ENCODE peak calls at places on chromosomes 5 and 9, in six cellular contexts. L is choroid plexus epithelial cell, G is tibial artery, U is IMR-90, C is ovary, B is transverse colon. Q is an unnamed sample.

GRCh38 chr5:54702470-54702869 is 184.9 kb downstream of the SNX18 start:
- DNase-seq in L (no peak), G (no peak), U (peak), C (no peak), B (no peak), Q (no peak)

GRCh38 chr5:120446896-120447295 is 17.2 kb upstream of the PRR16 start:
- DNase-seq in L (peak), G (no peak), U (no peak), C (no peak), B (no peak), Q (no peak)

GRCh38 chr5:34991486-34992238 is 56.1 kb downstream of the AGXT2 start:
- DNase-seq in L (peak), G (no peak), U (peak), C (no peak), B (no peak), Q (no peak)

GRCh38 chr5:43661102-43661501 is 58.1 kb downstream of the NNT start:
- DNase-seq in L (peak), G (no peak), U (peak), C (no peak), B (no peak), Q (no peak)

GRCh38 chr5:160506006-160507004 is 84.7 kb downstream of the PTTG1 start:
- DNase-seq in L (peak), G (no peak), U (peak), C (no peak), B (peak), Q (peak)

GRCh38 chr9:21872696-21873095 is 70.3 kb downstream of the MTAP start:
- DNase-seq in L (no peak), G (no peak), U (no peak), C (no peak), B (no peak), Q (no peak)

GRCh38 chr9:92170848-92171247 is 55.6 kb upstream of the SPTLC1 start:
- DNase-seq in L (no peak), G (no peak), U (no peak), C (no peak), B (no peak), Q (no peak)

GRCh38 chr5:179166886-179167841 is 107.0 kb downstream of the ZNF354C start:
- DNase-seq in L (peak), G (peak), U (peak), C (peak), B (peak), Q (no peak)

GRCh38 chr5:137737349-137738256 is 1.7 kb upstream of the KLHL3 start:
- DNase-seq in L (peak), G (no peak), U (peak), C (no peak), B (peak), Q (no peak)

GRCh38 chr9:104088416-104088815 is 5.7 kb upstream of the SMC2 start:
- DNase-seq in L (peak), G (no peak), U (peak), C (no peak), B (no peak), Q (no peak)

GRCh38 chr5:173567548-173567947 is 48.9 kb downstream of the BOD1 start:
- DNase-seq in L (peak), G (no peak), U (peak), C (no peak), B (no peak), Q (no peak)

GRCh38 chr9:81819859-81820546 is 108.2 kb upstream of the SPATA31D4 start:
- DNase-seq in L (no peak), G (no peak), U (peak), C (no peak), B (no peak), Q (no peak)

GRCh38 chr9:132694144-132694543 is 23.9 kb downstream of the GTF3C4 start:
- DNase-seq in L (peak), G (no peak), U (peak), C (no peak), B (no peak), Q (no peak)

GRCh38 chr9:80020056-80020455 is 448.3 kb downstream of the TLE4 start:
- DNase-seq in L (no peak), G (no peak), U (no peak), C (no peak), B (no peak), Q (no peak)

GRCh38 chr9:100587375-100587774 is 9.5 kb downstream of the CAVIN4 start:
- DNase-seq in L (no peak), G (no peak), U (peak), C (no peak), B (no peak), Q (no peak)

GRCh38 chr5:79582186-79582585 is 30.1 kb upstream of the TENT2 start:
- DNase-seq in L (no peak), G (no peak), U (no peak), C (no peak), B (no peak), Q (no peak)

GRCh38 chr9:27717991-27718390 is 144.7 kb upstream of the C9orf72 start:
- DNase-seq in L (peak), G (no peak), U (no peak), C (no peak), B (no peak), Q (no peak)

GRCh38 chr5:34571380-34572041 is 84.6 kb upstream of the RAI14 start:
- DNase-seq in L (peak), G (no peak), U (peak), C (no peak), B (no peak), Q (no peak)

GRCh38 chr5:167812871-167813270 is 478.6 kb upstream of the WWC1 start:
- DNase-seq in L (no peak), G (no peak), U (no peak), C (no peak), B (no peak), Q (no peak)

GRCh38 chr9:136855461-136856077 is 3.4 kb downstream of the MAMDC4 start:
- DNase-seq in L (no peak), G (peak), U (no peak), C (peak), B (no peak), Q (no peak)

GRCh38 chr9:129838707-129839259 is 3.5 kb downstream of the USP20 start:
- DNase-seq in L (peak), G (no peak), U (peak), C (no peak), B (no peak), Q (peak)

GRCh38 chr9:105973811-105974407 is 279.6 kb downstream of the TMEM38B start:
- DNase-seq in L (peak), G (no peak), U (no peak), C (no peak), B (no peak), Q (no peak)

GRCh38 chr5:139243425-139243965 is 45.3 kb upstream of the SIL1 start:
- DNase-seq in L (peak), G (no peak), U (peak), C (no peak), B (no peak), Q (peak)

GRCh38 chr9:88342246-88342645 is 46.0 kb upstream of the SPIN1 start:
- DNase-seq in L (peak), G (no peak), U (peak), C (no peak), B (no peak), Q (no peak)

GRCh38 chr5:15620501-15620900 is 120.5 kb downstream of the FBXL7 start:
- DNase-seq in L (peak), G (peak), U (peak), C (no peak), B (no peak), Q (peak)

GRCh38 chr9:14585730-14586473 is 107.3 kb downstream of the ZDHHC21 start:
- DNase-seq in L (no peak), G (no peak), U (no peak), C (no peak), B (no peak), Q (no peak)

GRCh38 chr5:138543730-138544104 is 681 bp upstream of the ETF1 start:
- DNase-seq in L (no peak), G (no peak), U (no peak), C (no peak), B (no peak), Q (no peak)

GRCh38 chr9:70983723-70984280 is 137.6 kb downstream of the TRPM3 start:
- DNase-seq in L (peak), G (no peak), U (peak), C (no peak), B (no peak), Q (no peak)

GRCh38 chr9:28050046-28050445 is 476.8 kb upstream of the C9orf72 start:
- DNase-seq in L (no peak), G (no peak), U (no peak), C (no peak), B (no peak), Q (peak)

GRCh38 chr5:115313052-115313451 is 16.6 kb upstream of the CCDC112 start:
- DNase-seq in L (no peak), G (no peak), U (no peak), C (no peak), B (no peak), Q (no peak)

GRCh38 chr5:54659651-54660050 is 142.1 kb downstream of the SNX18 start:
- DNase-seq in L (no peak), G (peak), U (peak), C (no peak), B (no peak), Q (no peak)

GRCh38 chr5:55180016-55180415 is 7.0 kb upstream of the CDC20B start:
- DNase-seq in L (no peak), G (no peak), U (no peak), C (no peak), B (no peak), Q (no peak)

GRCh38 chr5:168482361-168482760 is 3.9 kb upstream of the RARS1 start:
- DNase-seq in L (no peak), G (no peak), U (no peak), C (no peak), B (no peak), Q (no peak)

DNA sequence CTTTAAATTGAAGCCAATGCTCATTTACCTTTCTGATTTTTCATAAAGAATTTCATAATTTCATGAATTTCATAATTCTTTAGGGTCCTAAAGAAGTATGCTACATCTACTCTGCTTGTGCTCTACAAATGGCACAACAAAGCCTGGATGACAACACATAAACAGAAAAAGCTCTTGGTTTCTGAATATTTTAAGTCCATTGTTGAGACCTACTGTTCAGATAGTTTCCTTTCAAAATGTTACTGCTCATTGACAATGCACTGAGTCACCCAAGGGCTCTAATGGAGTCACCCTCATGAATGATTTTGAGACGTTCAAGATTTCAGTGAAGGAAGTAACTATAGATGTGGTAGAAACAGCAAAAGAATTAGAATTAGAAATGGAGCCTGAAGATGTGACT is 74.1 kb downstream of the SLCO4C1 start:
- DNase-seq in L (no peak), G (no peak), U (no peak), C (no peak), B (no peak), Q (no peak)
- TF ChIP-seq CTCF in L (no peak), G (no peak), U (no peak), C (no peak), B (no peak), Q (no peak)

GRCh38 chr5:81305783-81306182 is 4.4 kb downstream of the ZCCHC9 start:
- DNase-seq in L (no peak), G (no peak), U (no peak), C (no peak), B (no peak), Q (no peak)

GRCh38 chr5:81303563-81303962 is 2.2 kb downstream of the ZCCHC9 start:
- DNase-seq in L (peak), G (no peak), U (peak), C (no peak), B (no peak), Q (peak)

GRCh38 chr5:81297531-81297930 is 3.9 kb upstream of the ZCCHC9 start:
- DNase-seq in L (no peak), G (no peak), U (no peak), C (no peak), B (no peak), Q (no peak)

GRCh38 chr5:81302596-81302995 is 1.2 kb downstream of the ZCCHC9 start:
- DNase-seq in L (no peak), G (no peak), U (peak), C (no peak), B (no peak), Q (no peak)

DNA sequence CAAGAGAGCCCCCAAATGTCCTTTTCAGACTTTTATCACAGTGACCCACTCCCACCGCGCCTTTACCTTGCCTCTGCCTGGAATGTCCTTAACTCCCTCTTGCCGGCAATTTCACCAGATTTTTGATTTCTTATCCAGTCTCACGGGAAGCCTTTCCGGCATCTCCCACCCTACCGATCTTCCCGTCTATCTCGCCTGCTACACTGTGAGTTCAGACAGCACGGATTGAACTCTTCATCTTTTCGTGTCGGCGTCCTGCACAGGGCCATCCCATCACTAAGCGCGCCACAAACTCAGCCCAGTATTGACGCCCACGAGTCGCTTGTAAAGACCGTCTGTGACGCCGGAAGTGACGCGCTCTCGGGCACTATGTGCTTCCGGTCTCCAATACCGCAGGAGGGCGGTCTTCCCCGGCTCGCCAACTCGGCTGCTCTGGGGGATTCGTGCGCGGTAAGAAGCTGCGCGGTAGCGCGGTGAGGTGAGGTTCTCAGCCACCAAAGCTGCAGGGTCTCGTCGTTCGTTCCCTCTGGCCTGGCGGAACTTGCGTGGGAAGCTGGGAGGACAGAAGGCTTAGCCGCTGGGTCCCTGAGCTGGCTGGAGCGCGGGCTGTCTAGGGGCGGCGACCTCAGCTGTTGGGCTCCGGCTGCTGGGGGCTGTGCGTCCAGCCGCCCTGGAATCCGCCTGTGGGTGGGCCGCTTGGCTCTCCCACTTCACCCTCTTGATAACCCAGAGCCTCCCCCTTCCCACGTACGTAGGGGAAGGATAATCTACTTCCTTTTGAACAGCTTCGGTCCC is at the start of gene ZCCHC9:
- DNase-seq in L (peak), G (peak), U (peak), C (peak), B (peak), Q (peak)
- TF ChIP-seq CTCF in L (peak), G (no peak), U (peak), C (no peak), B (peak), Q (peak)

GRCh38 chr9:33167084-33167948 is at the start of gene B4GALT1:
- DNase-seq in L (peak), G (peak), U (peak), C (peak), B (peak), Q (no peak)
- TF ChIP-seq CTCF in L (no peak), G (no peak), U (no peak), C (no peak), B (peak), Q (no peak)

GRCh38 chr5:172453206-172453985 is 929 bp downstream of the SH3PXD2B start:
- DNase-seq in L (peak), G (peak), U (peak), C (peak), B (peak), Q (no peak)
- TF ChIP-seq CTCF in L (peak), G (peak), U (peak), C (peak), B (peak), Q (peak)

DNA sequence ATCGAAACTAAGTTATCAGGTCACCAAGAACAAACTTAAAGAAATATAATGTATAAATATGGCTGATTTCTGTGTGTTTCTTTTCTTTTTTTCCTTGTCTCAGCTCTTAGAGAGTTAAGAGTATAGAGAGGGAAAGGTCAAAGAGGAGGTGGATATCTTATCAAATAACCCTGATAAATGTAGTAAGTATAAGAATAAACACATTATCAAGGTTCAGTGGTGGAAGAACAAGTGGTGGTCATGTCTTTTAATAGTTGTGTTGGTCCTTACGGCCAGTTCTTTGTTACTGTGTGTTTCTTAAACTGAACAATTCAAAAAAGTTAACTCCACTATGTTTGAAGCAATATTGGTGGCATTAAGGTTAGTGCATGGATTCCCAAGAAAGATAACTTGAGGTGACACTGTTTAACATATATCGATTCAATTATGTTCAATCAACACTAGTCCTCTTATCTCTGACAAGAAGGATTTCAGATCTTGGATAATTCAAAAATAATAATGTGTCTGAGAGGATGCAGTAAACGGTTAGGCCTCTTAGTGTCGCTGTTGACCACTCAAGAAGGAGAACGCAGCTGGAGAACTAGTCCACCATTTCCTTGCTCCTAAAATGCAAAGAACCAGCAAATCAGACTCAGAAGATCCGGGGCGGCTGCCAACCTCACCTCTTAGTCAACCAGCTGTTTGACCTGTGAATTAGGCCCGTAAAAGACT is at the start of gene PCDHGA3:
- DNase-seq in L (peak), G (no peak), U (peak), C (no peak), B (no peak), Q (no peak)
- TF ChIP-seq CTCF in L (peak), G (peak), U (peak), C (no peak), B (no peak), Q (peak)

GRCh38 chr5:147460380-147460779 is 49.5 kb downstream of the DPYSL3 start:
- DNase-seq in L (no peak), G (no peak), U (no peak), C (no peak), B (no peak), Q (no peak)

GRCh38 chr5:147466581-147466980 is 43.3 kb downstream of the DPYSL3 start:
- DNase-seq in L (no peak), G (no peak), U (no peak), C (no peak), B (no peak), Q (no peak)

GRCh38 chr5:147461915-147462314 is 48.0 kb downstream of the DPYSL3 start:
- DNase-seq in L (peak), G (no peak), U (peak), C (no peak), B (no peak), Q (no peak)

GRCh38 chr5:147467973-147468508 is 41.8 kb downstream of the DPYSL3 start:
- DNase-seq in L (peak), G (no peak), U (peak), C (no peak), B (no peak), Q (no peak)

GRCh38 chr5:147464211-147464610 is 45.7 kb downstream of the DPYSL3 start:
- DNase-seq in L (peak), G (no peak), U (peak), C (no peak), B (no peak), Q (no peak)
- TF ChIP-seq CTCF in L (peak), G (peak), U (peak), C (no peak), B (peak), Q (peak)

GRCh38 chr9:96651626-96652025 is 3.5 kb downstream of the PRXL2C start:
- DNase-seq in L (peak), G (no peak), U (peak), C (no peak), B (no peak), Q (no peak)
- TF ChIP-seq CTCF in L (peak), G (peak), U (peak), C (no peak), B (peak), Q (peak)

DNA sequence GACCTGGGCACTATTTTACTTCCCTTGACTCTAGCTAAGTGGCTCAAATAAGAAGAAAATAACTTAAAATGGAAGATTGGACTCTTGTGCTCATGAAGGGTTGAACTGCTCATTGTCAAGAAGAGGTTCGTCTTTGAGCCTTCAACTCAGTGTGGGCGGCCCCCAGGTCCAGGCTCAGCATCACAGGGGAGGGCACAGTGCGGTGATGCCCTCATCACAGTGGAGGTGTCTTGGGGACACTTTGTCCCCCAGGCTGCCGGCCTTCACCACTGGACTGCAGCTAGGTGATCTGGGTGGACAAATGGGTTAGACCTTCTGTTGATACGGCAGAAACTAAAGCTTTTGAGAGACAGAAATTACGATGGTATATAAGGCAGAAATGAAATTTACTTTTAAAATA is 155.6 kb downstream of the TENT4A start:
- DNase-seq in L (no peak), G (no peak), U (no peak), C (no peak), B (no peak), Q (no peak)
- TF ChIP-seq CTCF in L (no peak), G (no peak), U (no peak), C (no peak), B (no peak), Q (no peak)

Q was measured in HFF-Myc.